ENCODE peak calls at places on chromosomes 7 and 10, in six cellular contexts. M is GM12878, K is H1, A is K562, Q is HepG2, U is GM12891. C is an unnamed sample.

GRCh38 chr10:43002596-43002995 is 74.3 kb upstream of the RET start:
- DNase-seq in Q (no peak), A (no peak), K (peak; percentile 35), U (no peak), M (no peak), C (no peak)

GRCh38 chr10:33005322-33006282 is 47.6 kb upstream of the ITGB1 start:
- DNase-seq in M (no peak), A (peak; percentile 63), K (peak; percentile 73), Q (peak; percentile 59), U (no peak), C (no peak)

GRCh38 chr7:48426966-48427555 is 255.8 kb downstream of the ABCA13 start:
- DNase-seq in Q (no peak), A (no peak), U (no peak), M (no peak), K (no peak), C (no peak)

GRCh38 chr10:72952189-72952900 is 2.3 kb downstream of the PLA2G12B start:
- DNase-seq in K (no peak), A (no peak), U (no peak), Q (peak; percentile 16), M (no peak), C (no peak)

GRCh38 chr10:118108194-118109026 is 61.7 kb upstream of the RAB11FIP2 start:
- DNase-seq in Q (no peak), A (peak; percentile 62), M (no peak), K (no peak), U (no peak), C (no peak)

GRCh38 chr10:49288341-49289065 is 10.5 kb upstream of the C10orf71 start:
- DNase-seq in Q (no peak), K (no peak), U (no peak), A (no peak), M (no peak), C (no peak)

GRCh38 chr10:8050561-8051108 is 3.9 kb upstream of the GATA3 start:
- DNase-seq in A (no peak), M (no peak), Q (peak; percentile 93), K (no peak), U (no peak), C (no peak)

GRCh38 chr7:37585064-37585463 is 98.5 kb upstream of the GPR141 start:
- DNase-seq in U (no peak), Q (no peak), K (no peak), M (no peak), A (no peak), C (no peak)

GRCh38 chr10:113084031-113084430 is 134.0 kb downstream of the TCF7L2 start:
- DNase-seq in M (no peak), Q (no peak), U (no peak), A (no peak), K (no peak), C (no peak)

GRCh38 chr7:94087664-94088352 is 83.7 kb upstream of the BET1 start:
- DNase-seq in M (peak; percentile 66), K (peak; percentile 54), Q (peak; percentile 48), U (peak; percentile 26), A (peak; percentile 57), C (peak; percentile 26)

GRCh38 chr7:149147730-149148653 is 739 bp downstream of the ZNF398 start:
- DNase-seq in M (no peak), U (peak; percentile 54), A (peak; percentile 78), Q (peak; percentile 10), K (peak; percentile 63), C (peak; percentile 59)

GRCh38 chr7:11713352-11713751 is 118.6 kb downstream of the THSD7A start:
- DNase-seq in Q (no peak), M (no peak), A (no peak), K (no peak), U (no peak), C (no peak)

GRCh38 chr10:24727811-24728210 is 4.1 kb upstream of the ARHGAP21 start:
- DNase-seq in K (no peak), M (no peak), Q (no peak), A (peak; percentile 70), U (no peak), C (no peak)

GRCh38 chr7:154794147-154794780 is 208.7 kb downstream of the PAXIP1 start:
- DNase-seq in K (peak; percentile 90), Q (no peak), A (peak; percentile 57), U (peak; percentile 42), M (no peak), C (peak; percentile 22)

GRCh38 chr10:119761106-119761505 is 35.3 kb downstream of the INPP5F start:
- DNase-seq in U (no peak), A (no peak), Q (no peak), K (no peak), M (no peak), C (no peak)

GRCh38 chr10:44390585-44391072 is 5.7 kb upstream of the CXCL12 start:
- DNase-seq in K (no peak), Q (peak; percentile 32), M (no peak), A (no peak), U (no peak), C (no peak)

GRCh38 chr10:130761032-130761575 is 550.4 kb downstream of the TCERG1L start:
- DNase-seq in Q (no peak), U (no peak), K (no peak), M (no peak), A (no peak), C (no peak)

GRCh38 chr10:49089152-49089788 is 26.1 kb downstream of the VSTM4 start:
- DNase-seq in K (no peak), Q (no peak), A (no peak), M (no peak), U (no peak), C (no peak)

GRCh38 chr7:101870361-101871062 is 53.1 kb downstream of the CUX1 start:
- DNase-seq in A (peak; percentile 57), M (no peak), Q (peak; percentile 28), K (no peak), U (no peak), C (no peak)

GRCh38 chr10:133528845-133529575 is 1.8 kb downstream of the CYP2E1 start:
- DNase-seq in M (no peak), U (no peak), A (peak; percentile 26), K (no peak), Q (no peak), C (no peak)

GRCh38 chr7:25885057-25885576 is 266.9 kb upstream of the NFE2L3 start:
- DNase-seq in K (no peak), A (no peak), M (no peak), Q (no peak), U (no peak), C (no peak)

GRCh38 chr10:105540381-105540780 is 899.3 kb downstream of the SORCS3 start:
- DNase-seq in U (no peak), K (no peak), M (no peak), Q (no peak), A (no peak), C (no peak)

DNA sequence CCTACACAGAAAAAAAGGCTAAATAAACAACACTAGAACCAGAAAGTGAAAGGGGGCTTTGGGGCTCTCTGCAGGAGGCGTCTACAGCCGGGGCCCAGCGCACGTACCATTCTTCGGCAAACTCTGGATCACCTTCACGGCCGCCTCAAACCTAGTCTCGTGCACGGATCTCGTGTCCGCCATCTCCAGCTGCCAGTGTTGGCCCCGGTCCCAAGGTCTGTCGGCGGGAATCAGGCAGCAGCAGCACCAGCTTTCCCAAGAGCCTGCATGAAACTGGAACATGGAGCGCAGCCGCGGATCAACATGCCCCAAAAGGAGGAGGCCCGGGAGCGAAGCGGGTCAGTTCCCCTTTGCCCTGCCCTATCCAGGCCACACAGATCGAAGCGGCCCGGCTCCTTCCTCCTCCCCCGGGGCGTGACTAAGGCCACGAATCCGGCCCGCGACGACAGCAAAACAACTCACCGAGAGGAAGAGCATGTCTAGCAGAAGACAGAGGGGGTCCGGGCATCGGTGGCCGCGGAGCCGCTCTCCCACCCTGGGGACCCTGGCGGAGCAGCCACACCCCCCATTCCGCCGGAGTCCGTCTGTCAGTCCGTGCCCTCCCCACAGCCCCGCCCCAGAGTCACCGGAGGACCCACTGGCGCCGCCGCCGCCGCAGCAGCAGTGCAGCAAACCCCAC is at the start of gene ACBD5:
- DNase-seq in Q (peak; percentile 81), K (peak; percentile 82), U (no peak), M (peak; percentile 28), A (peak; percentile 84), C (peak; percentile 48)
- TF ChIP-seq POLR2A in Q (peak; percentile 75), K (no peak), U (no peak), M (peak; percentile 85), A (peak; percentile 67), C (peak; percentile 62)

DNA sequence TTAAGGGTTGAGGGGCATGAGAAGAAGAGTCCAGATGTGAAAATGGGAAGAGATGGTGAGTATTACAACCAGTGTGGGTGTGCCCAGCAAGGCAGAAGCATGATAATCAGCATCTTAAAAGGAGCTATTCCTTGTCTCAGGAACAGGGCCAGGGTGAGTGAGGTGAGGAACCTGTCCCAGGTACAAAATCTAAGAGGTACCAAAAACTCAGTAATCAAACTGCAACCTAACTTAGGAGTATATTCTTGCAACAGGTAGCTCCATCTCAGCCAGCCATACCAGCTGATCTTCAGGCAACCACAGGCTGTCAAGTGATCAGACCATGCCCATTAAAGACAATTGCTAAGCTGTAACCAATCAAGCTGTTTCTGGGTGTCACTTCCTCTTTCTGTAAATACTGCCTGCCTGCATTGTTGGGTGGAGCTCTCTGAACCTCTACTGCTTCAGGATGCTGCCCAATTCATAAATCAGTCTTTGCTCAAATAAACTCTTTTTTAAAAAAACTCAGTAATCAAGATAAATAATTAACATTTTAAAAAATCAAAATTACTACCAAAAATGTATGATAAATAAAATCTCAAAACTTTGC is 7.4 kb downstream of the KEL start:
- DNase-seq in A (no peak), K (no peak), M (no peak), Q (no peak), U (no peak), C (no peak)
- TF ChIP-seq TAF1 in A (no peak), K (no peak), M (no peak), Q (no peak), U (no peak), C (no peak)

GRCh38 chr7:99324966-99325596 is 617 bp upstream of the ARPC1A start:
- DNase-seq in U (no peak), A (peak; percentile 25), K (no peak), M (no peak), Q (no peak), C (no peak)

GRCh38 chr7:99331002-99331401 is 5.3 kb downstream of the ARPC1A start:
- DNase-seq in M (no peak), Q (no peak), K (no peak), A (no peak), U (no peak), C (no peak)

GRCh38 chr7:99326408-99326782 is 697 bp downstream of the ARPC1A start:
- DNase-seq in U (no peak), A (no peak), M (no peak), Q (no peak), K (no peak), C (no peak)

GRCh38 chr7:99324559-99324958 is 1.1 kb upstream of the ARPC1A start:
- DNase-seq in Q (no peak), U (no peak), A (no peak), M (no peak), K (no peak), C (no peak)

GRCh38 chr7:99325597-99326407 is at the start of gene ARPC1A:
- DNase-seq in A (peak; percentile 97), Q (peak; percentile 90), U (peak; percentile 96), K (peak; percentile 96), M (peak; percentile 87), C (peak; percentile 96)
- TF ChIP-seq POLR2A in A (peak; percentile 97), Q (peak; percentile 97), U (peak; percentile 96), K (peak; percentile 92), M (peak; percentile 99), C (peak; percentile 98)

DNA sequence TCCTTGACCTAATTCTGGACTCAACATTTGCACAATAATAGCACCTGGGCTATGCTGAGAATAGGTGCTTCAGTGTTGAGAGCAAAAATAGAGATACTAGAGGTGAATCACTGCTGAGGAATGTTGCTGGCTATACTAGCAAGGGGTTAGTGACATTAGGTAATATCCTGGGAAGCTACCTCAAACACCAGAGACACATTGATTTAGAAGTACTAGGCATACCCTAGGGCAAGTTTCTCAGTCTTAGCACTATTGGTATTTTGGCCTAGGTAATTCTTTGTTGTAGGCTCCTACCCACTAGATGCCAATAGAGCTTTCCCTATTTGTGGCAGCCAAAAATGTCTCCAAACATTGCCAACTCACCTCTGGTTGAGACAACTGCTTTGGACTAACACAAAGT is 484.0 kb upstream of the MBL2 start:
- DNase-seq in K (peak; percentile 44), M (no peak), A (no peak), Q (peak; percentile 29), U (no peak), C (no peak)
- TF ChIP-seq TAF1 in K (no peak), M (no peak), A (no peak), Q (no peak), U (no peak), C (no peak)

C was measured in GM12892.